ENCODE peak calls at places on chromosome 16, in seven cellular contexts. I, O, Z, M, W, D and E are unnamed samples.

GRCh38 chr16:19071811-19072777 is 4.7 kb downstream of the COQ7 start:
- DNase-seq in M (peak), W (peak), D (peak), O (peak), Z (no peak), I (peak), E (peak)

GRCh38 chr16:50263060-50263909 is 3.1 kb upstream of the ADCY7 start:
- DNase-seq in O (no peak), I (no peak), Z (no peak), M (no peak), D (no peak), W (peak), E (no peak)

GRCh38 chr16:86914850-86915717 is 336.7 kb downstream of the FOXL1 start:
- DNase-seq in W (no peak), M (no peak), D (no peak), Z (no peak), I (no peak), O (no peak), E (no peak)

GRCh38 chr16:59510008-59510424 is 775.9 kb upstream of the GOT2 start:
- DNase-seq in I (peak), D (no peak), W (no peak), M (no peak), O (no peak), Z (no peak), E (no peak)

GRCh38 chr16:10485698-10486382 is 94.6 kb downstream of the EMP2 start:
- DNase-seq in D (no peak), I (no peak), W (peak), O (no peak), M (no peak), Z (no peak), E (no peak)

GRCh38 chr16:80437707-80438106 is 103.1 kb upstream of the DYNLRB2 start:
- DNase-seq in O (no peak), M (no peak), Z (no peak), W (no peak), I (no peak), D (no peak), E (no peak)

GRCh38 chr16:11045441-11045840 is 101.1 kb downstream of the CLEC16A start:
- DNase-seq in I (no peak), O (no peak), M (no peak), W (no peak), D (no peak), Z (no peak), E (no peak)

GRCh38 chr16:51150894-51151320 is at the start of gene SALL1:
- DNase-seq in M (no peak), W (no peak), Z (no peak), D (no peak), I (no peak), O (peak), E (no peak)

GRCh38 chr16:66696669-66697630 is at the start of gene CMTM4:
- DNase-seq in D (peak), W (peak), M (peak), I (peak), O (peak), Z (peak), E (peak)

GRCh38 chr16:50400312-50400966 is 31.7 kb upstream of the BRD7 start:
- DNase-seq in M (no peak), O (no peak), Z (no peak), D (no peak), I (no peak), W (no peak), E (no peak)

GRCh38 chr16:66363196-66363777 is 3.2 kb upstream of the CDH5 start:
- DNase-seq in D (no peak), W (no peak), I (no peak), Z (no peak), O (peak), M (no peak), E (no peak)

GRCh38 chr16:59046335-59046734 is 312.2 kb upstream of the GOT2 start:
- DNase-seq in M (no peak), I (no peak), W (no peak), D (no peak), O (no peak), Z (peak), E (no peak)

GRCh38 chr16:49411121-49411970 is 37.7 kb downstream of the C16orf78 start:
- DNase-seq in D (no peak), I (no peak), W (no peak), O (no peak), M (no peak), Z (no peak), E (no peak)

GRCh38 chr16:35150805-35151312 is 1691.4 kb downstream of the TP53TG3F start:
- DNase-seq in D (no peak), O (no peak), I (no peak), W (no peak), M (no peak), Z (no peak), E (no peak)

GRCh38 chr16:81315271-81316175 is 761 bp downstream of the GAN start:
- DNase-seq in I (peak), Z (no peak), W (peak), M (peak), O (peak), D (peak), E (peak)

GRCh38 chr16:4067262-4068001 is 48.8 kb downstream of the ADCY9 start:
- DNase-seq in Z (no peak), I (no peak), D (no peak), W (no peak), M (no peak), O (no peak), E (no peak)

DNA sequence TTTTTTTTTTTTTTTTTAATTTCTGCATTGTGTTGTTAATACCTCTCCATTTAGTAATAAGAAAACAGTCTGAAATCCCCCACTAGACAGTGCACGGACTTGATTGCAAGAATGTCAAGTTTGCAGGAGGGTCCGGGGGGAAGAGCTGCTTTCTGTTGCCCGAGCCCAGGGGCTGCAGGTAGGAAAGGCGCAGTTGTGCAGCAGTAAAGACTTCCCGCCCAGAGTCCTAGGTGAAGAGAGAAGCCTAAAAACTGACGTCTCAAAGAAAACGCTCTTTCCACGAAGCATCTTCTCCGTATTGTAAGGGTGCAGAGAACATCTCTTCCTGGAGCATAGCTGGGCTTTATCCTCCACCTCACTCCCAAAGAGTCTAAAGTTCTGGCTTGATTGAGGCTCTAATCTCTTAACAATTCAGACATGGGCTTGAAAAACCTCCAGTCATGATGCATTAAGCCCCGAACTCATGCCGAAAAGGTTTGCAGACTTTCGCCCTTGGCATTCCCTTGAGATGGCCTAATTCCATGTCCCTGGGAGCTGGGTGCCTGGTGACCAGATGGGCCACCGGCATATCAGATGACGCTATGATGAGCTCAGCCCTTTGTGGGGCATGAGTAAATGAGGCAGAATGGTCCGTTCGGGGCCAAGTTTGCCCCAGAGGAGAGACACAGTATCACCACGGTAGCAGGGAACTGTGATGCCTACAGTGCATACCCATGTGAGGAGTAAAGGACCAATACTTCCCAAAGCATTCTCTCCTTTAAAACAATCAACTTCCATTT is 436.2 kb upstream of the ZFHX3 start:
- DNase-seq in O (no peak), D (no peak), Z (no peak), M (no peak), W (no peak), I (no peak), E (no peak)
- TF ChIP-seq CTCF in O (no peak), D (no peak), Z (no peak), M (no peak), W (no peak), I (no peak), E (no peak)

GRCh38 chr16:13425840-13426239 is 494.1 kb upstream of the ERCC4 start:
- DNase-seq in W (no peak), O (no peak), Z (no peak), M (no peak), I (no peak), D (no peak), E (no peak)

GRCh38 chr16:13429411-13429810 is 490.5 kb upstream of the ERCC4 start:
- DNase-seq in O (no peak), W (no peak), D (peak), I (no peak), Z (no peak), M (no peak), E (no peak)

GRCh38 chr16:13427943-13428342 is 492.0 kb upstream of the ERCC4 start:
- DNase-seq in I (no peak), Z (no peak), W (no peak), O (no peak), D (no peak), M (no peak), E (no peak)

GRCh38 chr16:13426736-13427135 is 493.2 kb upstream of the ERCC4 start:
- DNase-seq in M (no peak), Z (no peak), O (no peak), D (no peak), W (no peak), I (no peak), E (no peak)

GRCh38 chr16:13426279-13426678 is 493.7 kb upstream of the ERCC4 start:
- DNase-seq in O (no peak), W (no peak), Z (no peak), D (no peak), M (no peak), I (no peak), E (no peak)
- TF ChIP-seq CTCF in O (no peak), W (no peak), Z (no peak), D (no peak), M (no peak), I (no peak), E (no peak)

GRCh38 chr16:22352119-22352518 is 22.3 kb downstream of the CDR2 start:
- DNase-seq in D (no peak), I (no peak), Z (no peak), W (no peak), M (no peak), O (no peak), E (no peak)
- TF ChIP-seq CTCF in D (no peak), I (no peak), Z (no peak), W (no peak), M (no peak), O (no peak), E (no peak)

DNA sequence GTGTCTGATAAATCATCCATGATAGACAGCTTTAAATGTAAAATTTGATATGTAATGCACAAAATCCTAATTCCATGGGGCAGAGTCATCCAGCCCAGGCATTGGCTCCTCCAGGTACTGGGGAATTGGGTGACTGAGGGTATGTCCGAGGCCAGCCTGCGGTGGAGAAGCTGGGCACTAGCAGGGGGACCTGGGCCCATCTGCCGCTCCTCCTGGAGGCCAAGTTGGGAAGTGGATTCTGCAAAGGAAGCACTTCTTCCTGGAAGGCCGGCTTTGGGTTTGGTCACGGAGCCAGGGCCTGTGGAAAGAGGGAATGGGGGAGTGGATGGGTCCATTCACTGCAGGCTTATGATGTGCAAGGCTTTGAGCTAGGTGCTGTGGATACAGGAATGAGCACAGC is 85.8 kb downstream of the GNAO1 start:
- DNase-seq in D (peak), W (peak), M (no peak), Z (no peak), O (no peak), I (no peak), E (no peak)
- TF ChIP-seq CTCF in D (peak), W (no peak), M (peak), Z (peak), O (peak), I (peak), E (no peak)